ENCODE peak calls at places on chromosomes 7 and 10, in five cellular contexts. L is transverse colon, T is GM23338, A is prostate gland, E is GM12891. N is an unnamed sample.

GRCh38 chr7:121023683-121024507 is 35.4 kb downstream of the CPED1 start:
- DNase-seq in L (no peak), T (no peak), A (no peak), E (no peak), N (no peak)

GRCh38 chr7:133535308-133535707 is 282.4 kb downstream of the EXOC4 start:
- DNase-seq in L (no peak), T (no peak), A (no peak), E (no peak), N (no peak)

GRCh38 chr10:5494611-5495010 is 4.8 kb downstream of the CALML5 start:
- DNase-seq in L (no peak), T (no peak), A (no peak), E (no peak), N (no peak)

GRCh38 chr7:137956591-137956990 is 45.3 kb downstream of the CREB3L2 start:
- DNase-seq in L (no peak), T (no peak), A (no peak), E (no peak), N (no peak)

GRCh38 chr7:23072916-23073315 is 32.7 kb upstream of the KLHL7 start:
- DNase-seq in L (no peak), T (peak), A (no peak), E (no peak), N (no peak)

GRCh38 chr7:133052357-133052756 is 29.5 kb downstream of the CHCHD3 start:
- DNase-seq in L (no peak), T (no peak), A (no peak), E (no peak), N (no peak)

GRCh38 chr7:137003071-137003470 is 134.6 kb downstream of the CHRM2 start:
- DNase-seq in L (no peak), T (no peak), A (no peak), E (no peak), N (no peak)

GRCh38 chr7:80136276-80137045 is 1.8 kb downstream of the GNAI1 start:
- DNase-seq in L (no peak), T (no peak), A (no peak), E (no peak), N (no peak)

GRCh38 chr10:110446954-110447608 is 50.6 kb upstream of the DUSP5 start:
- DNase-seq in L (no peak), T (no peak), A (no peak), E (no peak), N (no peak)

GRCh38 chr10:4671451-4672145 is 154.4 kb upstream of the AKR1E2 start:
- DNase-seq in L (no peak), T (no peak), A (no peak), E (no peak), N (no peak)

GRCh38 chr10:114541081-114541833 is 116.8 kb downstream of the ABLIM1 start:
- DNase-seq in L (peak), T (no peak), A (no peak), E (no peak), N (peak)

GRCh38 chr10:132685121-132685891 is 100.6 kb downstream of the NKX6-2 start:
- DNase-seq in L (peak), T (no peak), A (peak), E (no peak), N (peak)

GRCh38 chr7:129295015-129295423 is 70.2 kb downstream of the AHCYL2 start:
- DNase-seq in L (no peak), T (no peak), A (no peak), E (no peak), N (no peak)

GRCh38 chr7:110309941-110310340 is 781.0 kb upstream of the LRRN3 start:
- DNase-seq in L (no peak), T (no peak), A (no peak), E (no peak), N (no peak)

GRCh38 chr7:80876894-80877414 is 41.9 kb downstream of the SEMA3C start:
- DNase-seq in L (peak), T (no peak), A (no peak), E (no peak), N (no peak)

GRCh38 chr10:71736570-71737355 is 17.2 kb upstream of the C10orf105 start:
- DNase-seq in L (peak), T (no peak), A (peak), E (no peak), N (no peak)

GRCh38 chr7:50206521-50207250 is 97.8 kb upstream of the IKZF1 start:
- DNase-seq in L (peak), T (no peak), A (no peak), E (no peak), N (no peak)

GRCh38 chr10:12720217-12720981 is 281.1 kb downstream of the CCDC3 start:
- DNase-seq in L (peak), T (no peak), A (peak), E (no peak), N (peak)

GRCh38 chr10:5534880-5535856 is 10.4 kb downstream of the CALML3 start:
- DNase-seq in L (no peak), T (no peak), A (no peak), E (no peak), N (peak)

GRCh38 chr7:44750921-44751571 is 2.4 kb downstream of the ZMIZ2 start:
- DNase-seq in L (peak), T (no peak), A (no peak), E (peak), N (no peak)

GRCh38 chr7:116438274-116438673 is 61.3 kb upstream of the CAV2 start:
- DNase-seq in L (peak), T (peak), A (no peak), E (no peak), N (no peak)

GRCh38 chr10:57017356-57018037 is 656.4 kb upstream of the ZWINT start:
- DNase-seq in L (no peak), T (no peak), A (no peak), E (no peak), N (no peak)

GRCh38 chr10:2351566-2351965 is 614.2 kb upstream of the ADARB2 start:
- DNase-seq in L (no peak), T (no peak), A (no peak), E (no peak), N (no peak)

GRCh38 chr7:103630318-103630717 is 184.3 kb upstream of the SLC26A5 start:
- DNase-seq in L (no peak), T (no peak), A (no peak), E (no peak), N (no peak)

GRCh38 chr7:28442540-28443420 is 30.5 kb downstream of the CREB5 start:
- DNase-seq in L (no peak), T (no peak), A (no peak), E (no peak), N (no peak)

GRCh38 chr7:1704326-1705241 is 34.5 kb downstream of the ELFN1 start:
- DNase-seq in L (no peak), T (no peak), A (no peak), E (no peak), N (peak)

GRCh38 chr7:39721345-39721744 is 98.0 kb downstream of the RALA start:
- DNase-seq in L (no peak), T (no peak), A (no peak), E (no peak), N (no peak)

GRCh38 chr10:24444337-24444736 is 235.4 kb downstream of the KIAA1217 start:
- DNase-seq in L (no peak), T (no peak), A (no peak), E (no peak), N (no peak)

GRCh38 chr10:95482501-95483248 is 78.5 kb downstream of the SORBS1 start:
- DNase-seq in L (no peak), T (no peak), A (no peak), E (no peak), N (no peak)
- TF ChIP-seq POLR2AphosphoS5 in L (no peak), T (no peak), A (no peak), E (no peak), N (no peak)

DNA sequence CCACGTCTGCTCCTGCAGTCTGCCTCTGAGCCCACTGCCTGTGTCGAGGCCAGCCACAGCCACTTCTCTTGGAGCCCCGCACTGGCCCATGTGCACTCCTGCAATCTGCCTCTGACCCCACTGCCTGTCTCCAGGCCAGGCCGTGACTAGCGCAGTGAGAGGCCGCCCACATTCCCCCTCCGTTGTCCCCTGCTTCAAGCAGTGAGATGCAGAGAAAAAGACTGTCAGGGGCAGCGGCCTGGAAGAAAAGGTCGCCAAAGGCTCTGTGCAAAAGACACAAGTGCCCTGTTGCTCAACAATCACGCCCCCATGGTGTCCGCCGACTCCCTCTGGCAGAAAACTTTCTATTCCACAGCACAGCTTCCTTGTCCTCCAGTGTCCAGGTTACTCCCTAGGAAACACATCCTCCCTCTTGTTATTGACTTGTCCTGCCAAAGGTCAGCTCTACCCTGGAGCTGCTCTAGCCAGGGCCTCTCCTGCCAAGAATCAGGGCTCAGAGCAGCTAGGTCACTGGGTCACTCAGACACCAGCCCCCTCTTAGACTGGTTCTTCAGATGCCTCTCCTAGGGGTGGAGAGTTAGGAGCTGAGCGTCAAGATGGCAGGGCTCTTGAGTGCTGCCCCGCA is 9.9 kb downstream of the FAM131B start:
- DNase-seq in L (no peak), T (no peak), A (no peak), E (no peak), N (no peak)
- TF ChIP-seq POLR2AphosphoS5 in L (no peak), T (no peak), A (no peak), E (no peak), N (no peak)

DNA sequence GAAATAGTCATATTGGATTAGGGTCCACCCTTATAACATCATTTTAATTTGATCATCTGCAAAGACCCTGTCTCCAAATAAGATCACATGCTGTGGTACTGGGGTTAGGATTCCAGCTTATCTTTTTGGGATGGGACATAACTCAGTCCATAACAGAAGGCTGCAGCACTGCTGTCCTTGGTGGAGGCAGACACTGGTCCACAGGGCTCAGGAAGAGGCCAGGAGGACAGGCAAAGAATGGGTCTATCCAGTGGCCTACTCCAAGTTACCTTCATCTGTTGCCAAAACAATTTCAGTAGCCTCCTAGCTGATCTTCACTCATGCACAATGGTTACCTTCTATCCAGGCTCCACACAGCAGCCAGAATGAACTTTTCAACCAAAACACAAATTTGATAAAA is 387.0 kb downstream of the GRID1 start:
- DNase-seq in L (no peak), T (no peak), A (no peak), E (no peak), N (no peak)
- TF ChIP-seq POLR2AphosphoS5 in L (no peak), T (no peak), A (no peak), E (no peak), N (no peak)

GRCh38 chr7:157009170-157009777 is 1.2 kb downstream of the MNX1 start:
- DNase-seq in L (peak), T (no peak), A (no peak), E (no peak), N (peak)
- TF ChIP-seq POLR2AphosphoS5 in L (peak), T (no peak), A (no peak), E (no peak), N (no peak)

DNA sequence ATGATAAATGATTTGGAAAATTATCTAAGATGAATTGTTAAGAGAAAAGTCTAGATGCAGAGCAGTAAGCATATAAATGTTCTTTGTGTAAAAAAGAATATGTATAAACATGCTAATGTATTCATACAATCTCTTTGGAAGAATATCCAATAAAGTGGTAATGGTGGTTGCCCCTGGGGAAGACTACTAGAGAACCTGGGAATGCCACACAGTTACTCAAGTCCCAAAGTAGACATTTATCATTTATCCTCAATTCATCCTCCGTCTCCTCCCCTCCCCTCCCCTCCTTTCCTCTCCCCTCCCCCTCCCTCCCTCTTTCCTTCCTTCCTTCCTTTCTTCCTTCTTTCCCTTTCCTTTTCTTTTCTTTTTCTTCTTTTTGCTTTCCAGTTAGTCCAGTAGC is 51.7 kb downstream of the LRRC18 start:
- DNase-seq in L (no peak), T (no peak), A (no peak), E (no peak), N (no peak)
- TF ChIP-seq POLR2AphosphoS5 in L (no peak), T (no peak), A (no peak), E (no peak), N (no peak)

GRCh38 chr10:33025039-33025438 is 67.0 kb upstream of the ITGB1 start:
- DNase-seq in L (no peak), T (no peak), A (no peak), E (no peak), N (no peak)
- TF ChIP-seq POLR2AphosphoS5 in L (no peak), T (no peak), A (no peak), E (no peak), N (no peak)

N was measured in suprapubic skin.